ENCODE peak calls at places on chromosomes 3 and 15, in four cellular contexts. H, O, S and Q are unnamed samples.

GRCh38 chr15:72515591-72516389 is 41.7 kb downstream of the ARIH1 start:
- DNase-seq in S (no peak), O (no peak), H (no peak), Q (no peak)

GRCh38 chr3:194617827-194618226 is 15.4 kb downstream of the TMEM44 start:
- DNase-seq in O (peak; percentile 43), H (peak; percentile 34), S (no peak), Q (no peak)

GRCh38 chr15:77659350-77660321 is 26.9 kb upstream of the LINGO1 start:
- DNase-seq in H (peak; percentile 21), O (peak; percentile 89), S (peak; percentile 59), Q (peak; percentile 7)

GRCh38 chr3:61966200-61966599 is 404.8 kb downstream of the PTPRG start:
- DNase-seq in O (no peak), H (peak; percentile 83), S (no peak), Q (no peak)

GRCh38 chr3:71584216-71585061 is 911 bp upstream of the FOXP1 start:
- DNase-seq in H (peak; percentile 39), O (peak; percentile 43), S (peak; percentile 51), Q (no peak)

GRCh38 chr3:18241837-18242236 is 183.3 kb downstream of the SATB1 start:
- DNase-seq in H (peak; percentile 71), O (no peak), S (no peak), Q (no peak)

GRCh38 chr3:150170843-150171513 is 200.3 kb upstream of the PFN2 start:
- DNase-seq in S (no peak), H (no peak), O (no peak), Q (no peak)

GRCh38 chr3:54476876-54477275 is 354.5 kb downstream of the CACNA2D3 start:
- DNase-seq in H (peak; percentile 6), O (no peak), S (no peak), Q (no peak)

GRCh38 chr15:91997163-91997562 is 143.7 kb downstream of the SLCO3A1 start:
- DNase-seq in S (no peak), O (no peak), H (no peak), Q (no peak)

GRCh38 chr3:194369522-194370279 is at the start of gene LRRC15:
- DNase-seq in O (no peak), H (peak; percentile 24), S (no peak), Q (no peak)

GRCh38 chr15:91956026-91956723 is 102.7 kb downstream of the SLCO3A1 start:
- DNase-seq in H (peak; percentile 93), O (peak; percentile 83), S (no peak), Q (no peak)

GRCh38 chr3:11362600-11362999 is 90.4 kb downstream of the ATG7 start:
- DNase-seq in H (no peak), S (no peak), O (peak; percentile 11), Q (no peak)

GRCh38 chr15:65083262-65083701 is 6.7 kb downstream of the KBTBD13 start:
- DNase-seq in O (no peak), S (peak; percentile 23), H (no peak), Q (no peak)

GRCh38 chr15:80777137-80777536 is 2.0 kb upstream of the CEMIP start:
- DNase-seq in S (no peak), O (no peak), H (peak; percentile 92), Q (no peak)

DNA sequence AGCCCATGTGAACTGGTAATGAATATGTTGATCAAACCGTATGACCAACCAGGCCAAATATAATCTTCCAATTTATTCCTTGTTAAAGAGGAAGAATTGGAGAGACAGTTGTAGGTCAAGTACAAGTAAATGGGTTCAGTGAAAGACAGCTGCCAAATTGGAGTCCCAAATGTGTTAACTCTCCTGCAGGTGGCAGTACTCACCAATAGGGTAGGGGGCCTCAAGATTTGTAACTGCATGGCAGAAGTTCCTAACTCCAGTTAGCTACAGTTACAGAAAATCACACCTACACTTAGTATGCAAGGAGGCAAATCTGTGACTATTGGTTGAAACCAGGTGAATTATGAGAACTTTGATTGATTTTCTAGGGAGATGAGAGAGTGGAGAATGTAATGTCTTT is 278.0 kb downstream of the ZBBX start:
- DNase-seq in H (no peak), S (no peak), O (no peak), Q (no peak)
- TF ChIP-seq CTCF in H (no peak), S (no peak), O (no peak), Q (peak; percentile 17)

GRCh38 chr15:50251638-50252182 is 13.8 kb downstream of the HDC start:
- DNase-seq in S (no peak), O (no peak), H (no peak), Q (no peak)

GRCh38 chr15:50248994-50249586 is 16.4 kb downstream of the HDC start:
- DNase-seq in H (peak; percentile 20), S (no peak), O (no peak), Q (no peak)

GRCh38 chr15:50250789-50251394 is 14.6 kb downstream of the HDC start:
- DNase-seq in S (no peak), O (no peak), H (no peak), Q (no peak)

GRCh38 chr15:50249704-50250103 is 15.8 kb downstream of the HDC start:
- DNase-seq in O (no peak), H (no peak), S (no peak), Q (no peak)

GRCh38 chr15:50252556-50252955 is 13.0 kb downstream of the HDC start:
- DNase-seq in H (no peak), S (no peak), O (no peak), Q (no peak)
- H3K27me3 ChIP-seq in H (no peaks in the 10 kb centered on the region), S (no peaks in the 10 kb centered on the region), O (no peaks in the 10 kb centered on the region), Q (no peaks in the 10 kb centered on the region)

DNA sequence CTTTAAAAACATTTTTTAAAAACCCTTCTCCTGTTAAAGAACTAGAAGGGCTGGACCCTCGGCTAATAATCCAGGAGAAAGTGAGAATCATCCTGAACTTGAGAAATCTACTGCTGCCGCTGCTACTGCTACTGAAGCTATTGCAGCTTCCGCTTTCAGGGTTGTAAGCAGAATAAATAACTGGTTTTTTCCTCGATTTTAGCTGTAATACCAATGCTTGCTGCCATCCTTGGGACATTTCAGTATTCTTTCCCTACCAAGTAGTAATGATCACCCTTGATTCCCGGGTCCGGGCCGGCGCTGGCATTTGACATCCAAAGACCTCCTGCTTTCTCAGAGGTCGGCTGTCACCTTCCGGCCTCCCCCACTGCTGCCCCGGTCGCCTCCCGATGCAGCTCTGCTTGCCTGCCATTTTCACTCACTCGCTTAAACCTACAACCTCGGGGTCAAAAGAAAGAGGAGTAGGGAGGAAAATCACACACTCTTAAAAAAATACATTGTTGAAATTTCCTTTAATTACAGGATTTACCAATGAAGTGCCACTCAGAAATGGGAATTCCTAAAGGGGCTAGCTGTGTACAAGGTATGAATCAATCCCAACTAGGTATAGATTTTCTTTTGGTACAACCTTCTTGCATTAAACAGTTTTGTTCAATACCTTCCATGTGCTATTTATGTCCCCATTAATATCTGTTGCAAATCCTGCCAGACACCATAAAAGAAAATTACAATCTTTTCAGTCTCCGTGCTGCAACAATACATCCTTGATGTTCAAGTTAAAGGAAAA is 715 bp upstream of the MECOM start:
- DNase-seq in S (peak; percentile 51), H (no peak), O (no peak), Q (no peak)
- H3K4me3 ChIP-seq in S (peak overlapping the region; percentile 81), H (peak overlapping the region; percentile 61), O (peak overlapping the region; percentile 80), Q (peak overlapping the region; percentile 61)

GRCh38 chr3:166425900-166426611 is 588.8 kb upstream of the BCHE start:
- DNase-seq in S (no peak), O (no peak), H (no peak), Q (no peak)
- TF ChIP-seq CTCF in S (no peak), O (no peak), H (peak; percentile 22), Q (no peak)

GRCh38 chr15:71084264-71084663 is 31.0 kb upstream of the THSD4 start:
- DNase-seq in S (no peak), H (no peak), O (no peak), Q (no peak)
- H3K27me3 ChIP-seq in S (no peaks in the 10 kb centered on the region), H (no peaks in the 10 kb centered on the region), O (peaks cover 8% of the 10 kb centered on the region), Q (no peaks in the 10 kb centered on the region)